ENCODE peak calls at places on chromosomes 3 and 15, in seven cellular contexts. L is lower leg skin; I is glutamatergic neuron; V is CD4-positive, alpha-beta T cell; R is spleen; E is GM13976; U is thoracic aorta. H is an unnamed sample.

GRCh38 chr3:10756546-10756945 is 59.5 kb upstream of the SLC6A11 start:
- DNase-seq in V (no peak), R (no peak), E (no peak), U (no peak), I (no peak), L (no peak), H (no peak)

GRCh38 chr3:33074217-33075067 is 22.5 kb downstream of the GLB1 start:
- DNase-seq in I (peak), U (no peak), L (no peak), E (peak), R (no peak), V (peak), H (peak)

GRCh38 chr3:100032262-100032661 is 82.0 kb downstream of the FILIP1L start:
- DNase-seq in E (no peak), U (no peak), I (no peak), L (no peak), R (no peak), V (no peak), H (peak)

GRCh38 chr3:170614214-170614966 is 28.5 kb upstream of the SLC7A14 start:
- DNase-seq in I (no peak), L (no peak), R (no peak), E (no peak), V (no peak), U (peak), H (peak)

GRCh38 chr3:4693620-4694019 is 200.5 kb downstream of the ITPR1 start:
- DNase-seq in L (no peak), V (no peak), I (no peak), U (no peak), R (no peak), E (peak), H (no peak)

GRCh38 chr15:88269371-88270062 is 13.0 kb upstream of the NTRK3 start:
- DNase-seq in V (no peak), U (no peak), I (no peak), R (peak), E (no peak), L (no peak), H (no peak)

GRCh38 chr3:16524196-16524595 is 10.7 kb upstream of the RFTN1 start:
- DNase-seq in V (no peak), U (no peak), L (no peak), E (no peak), I (no peak), R (no peak), H (no peak)

GRCh38 chr15:66757521-66757920 is 55.5 kb downstream of the SMAD6 start:
- DNase-seq in I (no peak), U (no peak), R (peak), L (no peak), V (no peak), E (no peak), H (no peak)

GRCh38 chr3:115693868-115694267 is 70.6 kb downstream of the GAP43 start:
- DNase-seq in U (no peak), E (no peak), R (no peak), V (no peak), L (no peak), I (peak), H (no peak)

GRCh38 chr15:48178612-48178931 is 477 bp upstream of the MYEF2 start:
- DNase-seq in V (no peak), I (no peak), R (no peak), E (no peak), L (no peak), U (no peak), H (no peak)

GRCh38 chr3:65902304-65902793 is 136.4 kb downstream of the MAGI1 start:
- DNase-seq in E (no peak), V (no peak), L (peak), R (no peak), I (no peak), U (no peak), H (no peak)

GRCh38 chr3:182843478-182843877 is 50.2 kb downstream of the ATP11B start:
- DNase-seq in E (no peak), V (no peak), I (no peak), R (no peak), L (no peak), U (no peak), H (no peak)

GRCh38 chr3:155173771-155174170 is 93.7 kb downstream of the MME start:
- DNase-seq in U (no peak), L (no peak), I (no peak), R (no peak), E (no peak), V (no peak), H (no peak)

GRCh38 chr15:60933914-60934885 is 294.9 kb downstream of the RORA start:
- DNase-seq in E (no peak), R (no peak), V (no peak), U (no peak), L (no peak), I (no peak), H (peak)

GRCh38 chr15:62075595-62076279 is 9.0 kb downstream of the C2CD4A start:
- DNase-seq in R (no peak), L (peak), I (no peak), V (no peak), U (no peak), E (no peak), H (peak)

GRCh38 chr3:134594236-134594825 is 56.5 kb downstream of the KY start:
- DNase-seq in L (no peak), R (no peak), I (peak), E (no peak), V (no peak), U (no peak), H (no peak)

GRCh38 chr15:57544840-57545239 is 46.9 kb upstream of the MYZAP start:
- DNase-seq in R (no peak), V (no peak), L (no peak), E (no peak), U (no peak), I (no peak), H (no peak)

GRCh38 chr15:78004919-78005634 is 72.4 kb downstream of the TBC1D2B start:
- DNase-seq in I (no peak), U (no peak), E (no peak), R (no peak), L (peak), V (no peak), H (peak)

GRCh38 chr15:58146734-58147133 is 8.6 kb downstream of the AQP9 start:
- DNase-seq in E (no peak), R (no peak), I (no peak), L (peak), V (no peak), U (no peak), H (peak)

GRCh38 chr15:100612539-100612938 is 10.2 kb downstream of the ASB7 start:
- DNase-seq in L (no peak), E (no peak), U (no peak), V (no peak), R (no peak), I (no peak), H (no peak)

GRCh38 chr15:100615801-100616200 is 13.4 kb downstream of the ASB7 start:
- DNase-seq in R (no peak), U (no peak), E (no peak), I (no peak), V (no peak), L (no peak), H (no peak)

GRCh38 chr15:100614336-100614735 is 11.9 kb downstream of the ASB7 start:
- DNase-seq in L (no peak), R (no peak), V (no peak), I (no peak), E (no peak), U (no peak), H (no peak)

GRCh38 chr15:100616700-100617099 is 14.3 kb downstream of the ASB7 start:
- DNase-seq in R (no peak), E (no peak), L (no peak), U (no peak), I (no peak), V (no peak), H (no peak)

DNA sequence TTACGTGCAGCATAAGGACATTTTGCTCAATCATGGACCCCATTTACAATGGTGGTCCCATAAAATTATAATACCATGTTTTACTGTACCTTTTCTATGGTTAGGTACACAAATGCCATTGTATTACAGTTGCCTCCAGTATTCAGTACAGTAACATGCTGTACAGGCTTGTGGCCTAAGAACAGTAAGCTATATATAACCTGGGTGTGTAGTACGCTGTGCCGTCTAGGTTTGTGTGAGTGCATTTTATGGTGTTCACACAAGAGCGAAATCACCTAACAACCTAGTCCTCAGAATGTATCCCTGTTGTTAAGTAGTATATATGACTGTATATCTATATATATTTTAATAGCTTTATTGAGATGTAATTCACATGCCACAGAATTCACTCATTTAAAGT is 12.5 kb downstream of the ASB7 start:
- DNase-seq in U (no peak), L (no peak), I (no peak), V (no peak), E (no peak), R (no peak), H (no peak)
- TF ChIP-seq CTCF in U (no peak), L (no peak), I (no peak), V (no peak), E (no peak), R (no peak), H (no peak)

DNA sequence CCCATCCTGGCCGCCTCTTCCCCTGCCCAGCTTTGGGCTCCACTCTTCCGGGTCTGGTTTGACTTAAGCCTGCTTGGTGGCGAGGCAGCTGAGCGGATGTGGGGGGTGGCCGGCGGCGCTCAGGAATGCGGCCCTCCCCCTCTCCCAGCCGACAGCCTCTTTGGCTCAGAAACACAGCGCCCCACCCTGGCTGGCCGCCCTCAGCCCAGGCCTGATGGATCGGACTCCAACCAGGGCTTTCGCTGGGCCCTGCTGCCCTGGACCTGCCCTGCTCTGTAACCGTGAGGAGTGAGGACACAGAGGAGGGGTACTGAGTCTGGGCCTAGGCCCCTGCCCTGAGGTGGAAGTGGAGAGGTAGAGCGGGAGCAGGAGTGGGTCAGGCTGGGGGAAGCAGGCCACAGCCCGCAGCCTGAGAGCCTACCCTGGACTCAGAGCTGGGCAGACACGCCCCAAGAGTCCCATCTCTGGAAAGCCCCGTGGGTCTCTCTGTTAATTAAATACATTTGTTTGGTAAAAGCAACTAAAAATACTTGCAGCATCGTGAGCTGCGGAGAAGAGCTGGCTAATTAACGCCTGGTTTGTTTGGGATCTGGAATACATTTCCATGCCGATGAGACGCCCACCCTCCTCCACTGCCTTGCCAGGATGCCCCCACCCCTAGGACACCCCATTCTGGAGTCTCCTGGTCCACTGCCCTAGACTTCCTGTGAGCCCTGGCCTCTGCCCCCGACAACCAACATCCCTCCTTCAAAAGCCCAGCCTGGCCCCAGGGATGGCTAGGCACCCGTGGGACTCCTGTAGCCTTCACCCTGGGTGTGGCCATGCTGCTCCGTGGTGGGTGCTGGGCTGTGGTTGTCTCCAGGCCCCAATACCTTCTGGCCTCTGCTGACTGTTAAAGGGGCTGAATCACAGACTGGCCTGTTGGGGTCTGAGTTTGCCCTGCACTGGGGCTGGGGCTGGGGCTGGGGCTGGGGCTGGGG is 19.6 kb downstream of the PLXNA1 start:
- DNase-seq in R (peak), I (peak), L (peak), E (no peak), V (no peak), U (peak), H (peak)
- TF ChIP-seq CTCF in R (peak), I (no peak), L (no peak), E (no peak), V (no peak), U (peak), H (no peak)

GRCh38 chr15:72475674-72476073 is 1.5 kb downstream of the ARIH1 start:
- DNase-seq in V (no peak), E (no peak), L (no peak), U (no peak), I (no peak), R (no peak), H (no peak)

GRCh38 chr15:72472907-72473669 is 1.0 kb upstream of the ARIH1 start:
- DNase-seq in E (no peak), I (no peak), R (no peak), U (no peak), V (no peak), L (no peak), H (no peak)

GRCh38 chr15:72474912-72475601 is 927 bp downstream of the ARIH1 start:
- DNase-seq in V (peak), E (peak), L (peak), U (peak), I (peak), R (peak), H (peak)

GRCh38 chr15:72474466-72474911 is 359 bp downstream of the ARIH1 start:
- DNase-seq in I (no peak), V (no peak), U (no peak), R (peak), L (peak), E (no peak), H (no peak)

DNA sequence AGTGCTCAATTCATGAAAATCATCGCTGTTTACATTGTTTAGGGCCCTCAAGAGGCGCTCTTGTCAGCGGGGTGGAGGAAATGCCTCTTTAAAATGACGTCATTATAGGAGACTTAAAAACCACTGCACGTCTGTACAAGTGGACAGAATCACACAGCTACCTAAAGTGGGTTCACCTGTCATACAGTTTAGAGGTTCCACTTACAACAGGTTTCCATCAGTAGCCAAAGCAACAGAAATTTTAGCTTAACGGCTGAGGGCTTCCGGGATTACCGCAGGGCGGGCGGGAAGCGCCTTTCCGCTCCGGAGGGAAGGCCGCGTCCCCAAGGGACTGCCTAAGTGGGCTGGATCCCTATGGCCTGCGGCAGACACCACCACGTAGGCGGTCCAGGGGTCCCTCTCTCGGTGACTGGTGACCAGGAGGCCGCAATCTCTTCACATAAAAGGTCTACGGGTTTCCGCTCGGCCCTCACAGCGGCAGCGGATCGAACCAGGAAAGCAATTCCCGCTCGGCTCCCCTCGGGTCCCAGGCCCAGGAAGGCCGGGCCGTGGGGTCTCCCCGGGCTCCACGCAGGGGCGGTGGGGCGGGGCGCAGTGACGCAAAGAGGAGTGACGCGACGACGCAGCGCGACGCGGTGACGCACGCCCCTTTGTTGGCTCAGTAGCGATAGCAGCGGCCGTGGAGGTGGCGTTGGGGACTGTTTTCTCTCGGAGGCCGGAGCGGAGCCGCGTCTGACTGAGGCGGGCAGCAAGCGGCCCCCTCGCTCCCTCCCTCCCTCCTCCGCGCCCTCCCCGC is at the start of gene ARIH1:
- DNase-seq in L (peak), U (peak), I (peak), V (peak), R (peak), E (peak), H (peak)
- TF ChIP-seq CTCF in L (no peak), U (no peak), I (no peak), V (no peak), R (peak), E (peak), H (peak)

DNA sequence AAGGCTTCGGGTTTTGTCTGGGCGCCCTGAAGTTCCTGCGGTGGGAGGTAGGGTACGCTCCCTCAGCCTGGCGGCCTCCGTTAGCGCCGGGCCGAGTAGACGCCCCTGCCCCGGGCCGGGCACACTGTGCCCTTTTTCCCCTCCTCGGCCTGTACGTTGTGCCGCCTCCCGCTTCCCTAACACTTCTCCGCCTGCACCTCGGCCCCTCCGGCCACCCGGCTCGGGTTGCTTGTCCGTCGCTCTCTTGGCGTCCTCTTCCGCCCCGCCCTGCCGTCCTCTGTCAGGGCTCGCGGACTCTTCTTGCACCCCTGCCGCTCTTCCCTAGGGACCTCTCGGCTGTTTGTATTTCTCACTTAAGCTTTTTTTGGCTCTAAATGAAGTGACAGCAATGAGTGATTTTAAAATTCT is 384 bp downstream of the KNL1 start:
- DNase-seq in E (peak), L (no peak), R (peak), V (no peak), I (peak), U (no peak), H (peak)
- TF ChIP-seq CTCF in E (no peak), L (no peak), R (no peak), V (no peak), I (no peak), U (no peak), H (no peak)

GRCh38 chr3:50319872-50320625 is 2.5 kb downstream of the HYAL2 start:
- DNase-seq in E (no peak), U (no peak), V (no peak), I (no peak), L (peak), R (peak), H (no peak)
- TF ChIP-seq CTCF in E (no peak), U (no peak), V (no peak), I (no peak), L (no peak), R (no peak), H (no peak)

DNA sequence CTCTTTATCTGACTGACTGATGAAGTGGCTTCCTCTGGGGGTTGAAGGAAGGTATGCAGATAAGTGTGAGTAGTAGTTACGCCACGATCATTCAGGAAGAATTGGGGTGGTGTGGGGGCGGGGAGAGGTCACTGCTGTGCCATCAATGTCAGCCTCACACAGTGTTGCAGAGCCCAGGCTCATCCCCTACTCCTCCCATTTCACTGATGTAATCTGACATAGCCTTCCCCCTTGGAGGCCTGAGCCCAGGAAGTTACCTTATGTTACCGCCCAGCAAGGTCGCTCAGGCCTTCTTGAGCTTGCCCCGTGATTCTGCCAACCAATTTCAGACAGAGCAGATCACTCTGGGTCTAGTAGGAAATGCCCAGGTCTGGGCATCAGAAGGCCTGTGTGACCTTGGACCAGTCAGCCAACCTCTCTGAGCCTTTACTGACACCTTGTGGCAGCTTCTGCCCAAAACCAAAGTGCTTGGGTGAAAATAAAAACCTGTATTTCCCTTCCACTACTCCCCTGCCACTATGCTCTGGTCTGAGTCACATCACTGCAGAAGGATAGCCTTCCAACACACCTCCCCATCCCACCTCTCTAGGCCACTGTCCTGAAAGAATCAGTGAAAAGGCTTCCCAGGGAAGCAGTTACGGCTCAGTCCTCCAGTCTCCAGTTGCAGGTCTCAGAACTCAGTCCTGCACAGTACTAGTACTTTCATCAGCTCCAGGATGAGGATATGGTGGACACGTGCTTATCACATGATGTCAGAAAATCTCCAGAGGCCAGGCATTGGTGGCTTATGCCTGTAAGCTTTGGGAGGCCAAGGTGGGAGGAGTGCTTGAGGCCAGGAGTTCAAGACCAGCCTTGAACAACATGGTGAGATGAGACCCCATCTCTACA is 28.1 kb upstream of the INSYN1 start:
- DNase-seq in V (no peak), I (no peak), L (no peak), U (no peak), E (no peak), R (no peak), H (peak)
- TF ChIP-seq CTCF in V (no peak), I (no peak), L (no peak), U (no peak), E (no peak), R (peak), H (peak)

GRCh38 chr15:28885289-28885629 is 515 bp upstream of the APBA2 start:
- DNase-seq in R (no peak), U (no peak), V (peak), I (no peak), L (no peak), E (no peak), H (no peak)
- TF ChIP-seq CTCF in R (no peak), U (no peak), V (no peak), I (no peak), L (no peak), E (no peak), H (no peak)

GRCh38 chr3:42072930-42073329 is 18.2 kb upstream of the TRAK1 start:
- DNase-seq in E (no peak), V (no peak), L (no peak), R (no peak), I (no peak), U (no peak), H (no peak)
- TF ChIP-seq CTCF in E (no peak), V (no peak), L (no peak), R (no peak), I (no peak), U (no peak), H (no peak)

GRCh38 chr15:41051139-41051538 is 64.9 kb downstream of the INO80 start:
- DNase-seq in U (no peak), R (no peak), L (no peak), I (no peak), V (no peak), E (no peak), H (no peak)
- TF ChIP-seq CTCF in U (no peak), R (no peak), L (no peak), I (no peak), V (no peak), E (no peak), H (no peak)

GRCh38 chr3:132414841-132415240 is 2.5 kb upstream of the DNAJC13 start:
- DNase-seq in I (no peak), L (no peak), R (no peak), U (no peak), V (no peak), E (no peak), H (no peak)

GRCh38 chr3:132421832-132422231 is 4.5 kb downstream of the DNAJC13 start:
- DNase-seq in R (no peak), I (no peak), L (no peak), V (no peak), E (no peak), U (no peak), H (no peak)

GRCh38 chr3:132418916-132419315 is 1.6 kb downstream of the DNAJC13 start:
- DNase-seq in R (no peak), U (no peak), V (no peak), E (no peak), I (no peak), L (no peak), H (peak)

GRCh38 chr3:132417695-132418520 is 606 bp downstream of the DNAJC13 start:
- DNase-seq in U (peak), I (no peak), L (peak), V (no peak), E (peak), R (no peak), H (peak)

GRCh38 chr3:132416807-132417694 is at the start of gene DNAJC13:
- DNase-seq in V (peak), L (peak), U (peak), E (peak), I (peak), R (peak), H (peak)
- TF ChIP-seq CTCF in V (no peak), L (no peak), U (no peak), E (no peak), I (no peak), R (no peak), H (no peak)